ENCODE peak calls at places on chromosomes 6 and 20, in four cellular contexts. T, Y, M and O are unnamed samples.

GRCh38 chr6:155130161-155130853 is 133.5 kb upstream of the CLDN20 start:
- DNase-seq in M (no peak), Y (no peak), T (no peak), O (no peak)

GRCh38 chr20:34388000-34388399 is 24.9 kb downstream of the ITCH start:
- DNase-seq in M (no peak), Y (no peak), T (no peak), O (no peak)

GRCh38 chr20:41154436-41155176 is 17.3 kb downstream of the PLCG1 start:
- DNase-seq in T (no peak), M (no peak), Y (no peak), O (no peak)

GRCh38 chr20:59010321-59010994 is 3.4 kb upstream of the CTSZ start:
- DNase-seq in Y (peak; percentile 66), M (peak; percentile 73), T (no peak), O (no peak)

GRCh38 chr6:36098920-36099647 is 31.2 kb upstream of the MAPK13 start:
- DNase-seq in T (no peak), Y (no peak), M (no peak), O (no peak)

GRCh38 chr6:36491378-36491965 is 48.7 kb downstream of the KCTD20 start:
- DNase-seq in Y (no peak), T (no peak), M (no peak), O (no peak)

GRCh38 chr6:21740719-21741118 is 147.2 kb downstream of the SOX4 start:
- DNase-seq in T (no peak), Y (no peak), M (no peak), O (no peak)

GRCh38 chr6:34928220-34928619 is 39.2 kb downstream of the ANKS1A start:
- DNase-seq in Y (no peak), T (no peak), M (no peak), O (no peak)

GRCh38 chr6:112595201-112595600 is 248.1 kb downstream of the RFPL4B start:
- DNase-seq in T (no peak), M (no peak), Y (no peak), O (no peak)

GRCh38 chr20:20763652-20764051 is 51.2 kb upstream of the RALGAPA2 start:
- DNase-seq in T (no peak), Y (no peak), M (no peak), O (no peak)

GRCh38 chr6:43799671-43800623 is 29.9 kb downstream of the VEGFA start:
- DNase-seq in M (no peak), T (no peak), Y (no peak), O (no peak)

GRCh38 chr20:45100563-45101245 is at the start of gene KCNS1:
- DNase-seq in M (peak; percentile 81), T (peak; percentile 59), Y (no peak), O (no peak)

GRCh38 chr20:31835554-31835953 is 9.8 kb downstream of the FOXS1 start:
- DNase-seq in M (no peak), Y (no peak), T (no peak), O (no peak)

GRCh38 chr20:59743767-59744485 is 139.6 kb downstream of the PHACTR3 start:
- DNase-seq in M (no peak), Y (no peak), T (no peak), O (no peak)

GRCh38 chr6:52162940-52163908 is 23.0 kb upstream of the IL17A start:
- DNase-seq in M (no peak), T (no peak), Y (no peak), O (no peak)

GRCh38 chr6:1110935-1111334 is 201.0 kb upstream of the FOXQ1 start:
- DNase-seq in Y (no peak), T (no peak), M (no peak), O (no peak)

GRCh38 chr20:61127311-61128044 is 124.6 kb upstream of the CDH4 start:
- DNase-seq in T (no peak), Y (no peak), M (no peak), O (no peak)

GRCh38 chr6:151263967-151264366 is 24.2 kb downstream of the AKAP12 start:
- DNase-seq in Y (no peak), M (no peak), T (no peak), O (no peak)

GRCh38 chr6:107616776-107617175 is 126.9 kb downstream of the SOBP start:
- DNase-seq in M (no peak), T (no peak), Y (no peak), O (no peak)

GRCh38 chr6:136927313-136927712 is 5.2 kb downstream of the SLC35D3 start:
- DNase-seq in Y (no peak), M (no peak), T (no peak), O (no peak)

GRCh38 chr20:45459606-45460005 is 9.9 kb upstream of the WFDC2 start:
- DNase-seq in T (no peak), Y (no peak), M (no peak), O (no peak)

GRCh38 chr6:154849475-154849874 is 116.3 kb downstream of the SCAF8 start:
- DNase-seq in Y (no peak), T (no peak), M (no peak), O (no peak)

GRCh38 chr6:100487638-100488037 is 22.9 kb upstream of the SIM1 start:
- DNase-seq in M (no peak), T (no peak), Y (no peak), O (no peak)

GRCh38 chr20:31637660-31638059 is at the start of gene COX4I2:
- DNase-seq in Y (no peak), M (no peak), T (no peak), O (no peak)

GRCh38 chr6:6694368-6694780 is 105.9 kb downstream of the LY86 start:
- DNase-seq in M (no peak), Y (peak; percentile 58), T (no peak), O (no peak)

GRCh38 chr6:168937061-168937460 is 316.6 kb downstream of the THBS2 start:
- DNase-seq in Y (no peak), M (no peak), T (no peak), O (no peak)

GRCh38 chr6:106997392-106998257 is 23.1 kb upstream of the CD24 start:
- DNase-seq in T (no peak), Y (peak; percentile 51), M (no peak), O (no peak)

GRCh38 chr6:51725155-51725554 is 362.3 kb downstream of the PKHD1 start:
- DNase-seq in Y (no peak), M (no peak), T (no peak), O (no peak)

GRCh38 chr6:161922631-161923119 is 648.8 kb upstream of the AGPAT4 start:
- DNase-seq in M (no peak), T (no peak), Y (no peak), O (no peak)

GRCh38 chr6:2693191-2693590 is 57.5 kb downstream of the MYLK4 start:
- DNase-seq in Y (no peak), M (no peak), T (no peak), O (no peak)

GRCh38 chr6:169225131-169225576 is 28.5 kb downstream of the THBS2 start:
- DNase-seq in M (peak; percentile 65), T (peak; percentile 50), Y (no peak), O (no peak)

GRCh38 chr6:17015551-17016381 is 86.1 kb upstream of the STMND1 start:
- DNase-seq in Y (peak; percentile 60), M (peak; percentile 86), T (peak; percentile 65), O (no peak)

GRCh38 chr20:63161176-63161651 is 54.7 kb downstream of the YTHDF1 start:
- DNase-seq in T (no peak), Y (no peak), M (peak; percentile 63), O (peak; percentile 84)

GRCh38 chr6:43575105-43575771 is 600 bp downstream of the XPO5 start:
- DNase-seq in Y (peak; percentile 73), T (no peak), M (no peak), O (peak; percentile 93)

GRCh38 chr6:169165561-169166300 is 87.9 kb downstream of the THBS2 start:
- DNase-seq in Y (no peak), M (peak; percentile 43), T (no peak), O (no peak)

GRCh38 chr6:10522929-10523573 is 1.9 kb downstream of the GCNT2 start:
- DNase-seq in M (peak; percentile 75), Y (peak; percentile 52), T (no peak), O (no peak)

GRCh38 chr6:37822851-37823682 is 3.5 kb downstream of the ZFAND3 start:
- DNase-seq in Y (no peak), T (no peak), M (no peak), O (no peak)

GRCh38 chr20:35619196-35620095 is 3.8 kb downstream of the SPAG4 start:
- DNase-seq in Y (peak; percentile 83), M (peak; percentile 92), T (peak; percentile 88), O (peak; percentile 94)

GRCh38 chr6:72217626-72218025 is 331.3 kb downstream of the RIMS1 start:
- DNase-seq in M (no peak), Y (no peak), T (no peak), O (no peak)

GRCh38 chr6:72219536-72219935 is 333.2 kb downstream of the RIMS1 start:
- DNase-seq in M (no peak), T (no peak), Y (no peak), O (no peak)

GRCh38 chr6:72212686-72213085 is 326.3 kb downstream of the RIMS1 start:
- DNase-seq in T (no peak), Y (no peak), M (no peak), O (no peak)

GRCh38 chr6:72216222-72217106 is 330.1 kb downstream of the RIMS1 start:
- DNase-seq in T (no peak), Y (no peak), M (no peak), O (no peak)

GRCh38 chr6:72218125-72218524 is 331.8 kb downstream of the RIMS1 start:
- DNase-seq in T (no peak), M (peak; percentile 44), Y (no peak), O (peak; percentile 28)
- TF ChIP-seq CTCF in T (no peak), M (no peak), Y (peak; percentile 8), O (peak; percentile 68)

DNA sequence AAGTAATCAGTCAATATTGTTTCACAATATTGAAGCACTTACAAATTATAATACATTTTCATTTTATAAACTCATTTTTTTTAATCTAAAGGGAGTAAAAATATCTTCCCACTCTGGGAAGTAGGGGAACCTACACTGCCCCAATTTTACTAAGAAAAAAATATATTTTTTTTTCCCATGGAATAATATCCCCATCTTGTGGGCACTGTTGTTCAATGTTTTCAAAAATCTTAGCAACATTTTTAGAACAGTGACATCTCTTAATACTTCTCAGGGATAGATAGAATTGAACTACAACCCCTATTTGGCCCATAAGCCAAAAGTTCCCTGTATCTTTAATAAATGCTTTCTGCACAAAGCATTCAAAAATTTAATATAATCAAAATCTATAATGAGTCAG is 42.9 kb downstream of the ARHGAP18 start:
- DNase-seq in Y (no peak), M (no peak), T (no peak), O (no peak)
- TF ChIP-seq CTCF in Y (no peak), M (no peak), T (no peak), O (peak; percentile 76)

GRCh38 chr20:49207071-49207470 is 12.1 kb upstream of the DDX27 start:
- DNase-seq in M (no peak), T (no peak), Y (no peak), O (peak; percentile 30)
- TF ChIP-seq CTCF in M (no peak), T (no peak), Y (no peak), O (peak; percentile 36)

GRCh38 chr20:43911066-43911465 is 3.6 kb upstream of the TOX2 start:
- DNase-seq in M (no peak), T (no peak), Y (no peak), O (no peak)
- TF ChIP-seq CTCF in M (no peak), T (no peak), Y (peak; percentile 10), O (no peak)

GRCh38 chr6:40918035-40918651 is 120.9 kb downstream of the UNC5CL start:
- DNase-seq in T (no peak), Y (no peak), M (no peak), O (no peak)
- TF ChIP-seq CTCF in T (no peak), Y (no peak), M (no peak), O (no peak)